ENCODE peak calls at places on chromosomes 13 and 19, in four cellular contexts. One of them, this sample, is unnamed.

GRCh38 chr13:56356690-56357089 is 784.0 kb upstream of the PRR20A start:
- DNase-seq in renal cortical epithelial cell: no peak
- DNase-seq in CD8-positive, alpha-beta memory T cell: no peak
- DNase-seq in GM12891: no peak
- DNase-seq in this sample: no peak

GRCh38 chr13:110644892-110645521 is 29.7 kb downstream of the NAXD start:
- DNase-seq in renal cortical epithelial cell: peak
- DNase-seq in CD8-positive, alpha-beta memory T cell: peak
- DNase-seq in GM12891: peak
- DNase-seq in this sample: peak

GRCh38 chr19:45668342-45668871 is 386 bp downstream of the GIPR start:
- DNase-seq in CD8-positive, alpha-beta memory T cell: peak
- DNase-seq in GM12891: no peak
- DNase-seq in renal cortical epithelial cell: no peak
- DNase-seq in this sample: no peak

GRCh38 chr19:18868380-18869230 is 27.4 kb downstream of the CERS1 start:
- DNase-seq in GM12891: no peak
- DNase-seq in renal cortical epithelial cell: no peak
- DNase-seq in CD8-positive, alpha-beta memory T cell: no peak
- DNase-seq in this sample: no peak

GRCh38 chr19:33731886-33732285 is 64.8 kb upstream of the KCTD15 start:
- DNase-seq in CD8-positive, alpha-beta memory T cell: no peak
- DNase-seq in GM12891: no peak
- DNase-seq in renal cortical epithelial cell: no peak
- DNase-seq in this sample: no peak

GRCh38 chr19:31353826-31354225 is 4.6 kb upstream of the TSHZ3 start:
- DNase-seq in GM12891: no peak
- DNase-seq in CD8-positive, alpha-beta memory T cell: no peak
- DNase-seq in renal cortical epithelial cell: no peak
- DNase-seq in this sample: no peak

GRCh38 chr19:10517760-10518443 is 655 bp upstream of the S1PR5 start:
- DNase-seq in GM12891: no peak
- DNase-seq in renal cortical epithelial cell: no peak
- DNase-seq in CD8-positive, alpha-beta memory T cell: no peak
- DNase-seq in this sample: no peak

GRCh38 chr13:103067751-103068563 is 1.7 kb upstream of the SLC10A2 start:
- DNase-seq in renal cortical epithelial cell: peak
- DNase-seq in CD8-positive, alpha-beta memory T cell: no peak
- DNase-seq in GM12891: no peak
- DNase-seq in this sample: no peak

GRCh38 chr13:33303885-33304284 is 18.3 kb upstream of the STARD13 start:
- DNase-seq in GM12891: no peak
- DNase-seq in CD8-positive, alpha-beta memory T cell: no peak
- DNase-seq in renal cortical epithelial cell: peak
- DNase-seq in this sample: no peak

GRCh38 chr19:55838251-55838650 is 1.9 kb downstream of the NLRP4 start:
- DNase-seq in renal cortical epithelial cell: no peak
- DNase-seq in CD8-positive, alpha-beta memory T cell: no peak
- DNase-seq in GM12891: no peak
- DNase-seq in this sample: no peak

GRCh38 chr13:40494513-40494912 is 171.9 kb downstream of the FOXO1 start:
- DNase-seq in GM12891: no peak
- DNase-seq in renal cortical epithelial cell: no peak
- DNase-seq in CD8-positive, alpha-beta memory T cell: peak
- DNase-seq in this sample: no peak

GRCh38 chr19:18940791-18941627 is at the start of gene HOMER3:
- DNase-seq in CD8-positive, alpha-beta memory T cell: peak
- DNase-seq in renal cortical epithelial cell: no peak
- DNase-seq in GM12891: peak
- DNase-seq in this sample: no peak

GRCh38 chr19:18477974-18478373 is 40.0 kb upstream of the ISYNA1 start:
- DNase-seq in GM12891: no peak
- DNase-seq in renal cortical epithelial cell: no peak
- DNase-seq in CD8-positive, alpha-beta memory T cell: no peak
- DNase-seq in this sample: no peak

GRCh38 chr13:85657942-85658341 is 141.3 kb downstream of the SLITRK6 start:
- DNase-seq in renal cortical epithelial cell: no peak
- DNase-seq in GM12891: no peak
- DNase-seq in CD8-positive, alpha-beta memory T cell: no peak
- DNase-seq in this sample: no peak

GRCh38 chr19:1616875-1617274 is 11.6 kb upstream of the UQCR11 start:
- DNase-seq in CD8-positive, alpha-beta memory T cell: no peak
- DNase-seq in GM12891: no peak
- DNase-seq in renal cortical epithelial cell: no peak
- DNase-seq in this sample: no peak

GRCh38 chr19:29381353-29382203 is 144.2 kb upstream of the VSTM2B start:
- DNase-seq in renal cortical epithelial cell: no peak
- DNase-seq in CD8-positive, alpha-beta memory T cell: no peak
- DNase-seq in GM12891: no peak
- DNase-seq in this sample: no peak

GRCh38 chr19:33302974-33303790 is 848 bp upstream of the CEBPA start:
- DNase-seq in GM12891: no peak
- DNase-seq in CD8-positive, alpha-beta memory T cell: no peak
- DNase-seq in renal cortical epithelial cell: no peak
- DNase-seq in this sample: no peak

GRCh38 chr13:109271991-109272454 is 514.4 kb downstream of the IRS2 start:
- DNase-seq in GM12891: no peak
- DNase-seq in renal cortical epithelial cell: peak
- DNase-seq in CD8-positive, alpha-beta memory T cell: no peak
- DNase-seq in this sample: no peak

GRCh38 chr19:51158474-51159129 is 16.5 kb downstream of the SIGLEC7 start:
- DNase-seq in GM12891: no peak
- DNase-seq in CD8-positive, alpha-beta memory T cell: peak
- DNase-seq in renal cortical epithelial cell: no peak
- DNase-seq in this sample: peak

GRCh38 chr13:110509971-110510786 is 51.3 kb downstream of the RAB20 start:
- DNase-seq in CD8-positive, alpha-beta memory T cell: no peak
- DNase-seq in renal cortical epithelial cell: no peak
- DNase-seq in GM12891: peak
- DNase-seq in this sample: no peak

GRCh38 chr13:101397742-101398141 is 18.6 kb downstream of the NALCN start:
- DNase-seq in renal cortical epithelial cell: peak
- DNase-seq in CD8-positive, alpha-beta memory T cell: no peak
- DNase-seq in GM12891: no peak
- DNase-seq in this sample: no peak

GRCh38 chr13:64154514-64154913 is 2738.9 kb upstream of the PCDH20 start:
- DNase-seq in CD8-positive, alpha-beta memory T cell: no peak
- DNase-seq in renal cortical epithelial cell: peak
- DNase-seq in GM12891: no peak
- DNase-seq in this sample: no peak

GRCh38 chr13:77507931-77508776 is 27.4 kb upstream of the SCEL start:
- DNase-seq in GM12891: no peak
- DNase-seq in CD8-positive, alpha-beta memory T cell: no peak
- DNase-seq in renal cortical epithelial cell: peak
- DNase-seq in this sample: no peak

GRCh38 chr13:114096811-114097503 is 35.5 kb downstream of the RASA3 start:
- DNase-seq in renal cortical epithelial cell: no peak
- DNase-seq in GM12891: no peak
- DNase-seq in CD8-positive, alpha-beta memory T cell: no peak
- DNase-seq in this sample: peak

GRCh38 chr19:34475026-34475974 is 6.3 kb upstream of the WTIP start:
- DNase-seq in renal cortical epithelial cell: peak
- DNase-seq in CD8-positive, alpha-beta memory T cell: no peak
- DNase-seq in GM12891: no peak
- DNase-seq in this sample: no peak

GRCh38 chr13:51832471-51833152 is 12.4 kb downstream of the TMEM272 start:
- DNase-seq in renal cortical epithelial cell: no peak
- DNase-seq in CD8-positive, alpha-beta memory T cell: peak
- DNase-seq in GM12891: peak
- DNase-seq in this sample: no peak

GRCh38 chr19:55069137-55069858 is 6.3 kb upstream of the RDH13 start:
- DNase-seq in renal cortical epithelial cell: peak
- DNase-seq in GM12891: no peak
- DNase-seq in CD8-positive, alpha-beta memory T cell: no peak
- DNase-seq in this sample: no peak

GRCh38 chr19:38024991-38025716 is 118.1 kb downstream of the SIPA1L3 start:
- DNase-seq in GM12891: no peak
- DNase-seq in renal cortical epithelial cell: no peak
- DNase-seq in CD8-positive, alpha-beta memory T cell: no peak
- DNase-seq in this sample: no peak

GRCh38 chr19:16524991-16525734 is 17.1 kb downstream of the CHERP start:
- DNase-seq in CD8-positive, alpha-beta memory T cell: no peak
- DNase-seq in GM12891: no peak
- DNase-seq in renal cortical epithelial cell: no peak
- DNase-seq in this sample: no peak

GRCh38 chr13:113770441-113770840 is 11.4 kb downstream of the TMEM255B start:
- DNase-seq in GM12891: no peak
- DNase-seq in CD8-positive, alpha-beta memory T cell: no peak
- DNase-seq in renal cortical epithelial cell: no peak
- DNase-seq in this sample: no peak

GRCh38 chr13:100604909-100605308 is 16.3 kb upstream of the GGACT start:
- DNase-seq in GM12891: no peak
- DNase-seq in renal cortical epithelial cell: no peak
- DNase-seq in CD8-positive, alpha-beta memory T cell: no peak
- DNase-seq in this sample: no peak

GRCh38 chr19:53867225-53868090 is at the start of gene MYADM:
- DNase-seq in GM12891: peak
- DNase-seq in CD8-positive, alpha-beta memory T cell: peak
- DNase-seq in renal cortical epithelial cell: peak
- DNase-seq in this sample: peak

GRCh38 chr13:56352901-56353300 is 787.8 kb upstream of the PRR20A start:
- DNase-seq in GM12891: no peak
- DNase-seq in CD8-positive, alpha-beta memory T cell: no peak
- DNase-seq in renal cortical epithelial cell: peak
- DNase-seq in this sample: no peak

GRCh38 chr19:47268028-47268427 is 6.7 kb upstream of the INAFM1 start:
- DNase-seq in CD8-positive, alpha-beta memory T cell: no peak
- DNase-seq in GM12891: no peak
- DNase-seq in renal cortical epithelial cell: no peak
- DNase-seq in this sample: no peak

GRCh38 chr13:62250501-62251175 is 835.0 kb upstream of the PCDH20 start:
- DNase-seq in CD8-positive, alpha-beta memory T cell: no peak
- DNase-seq in GM12891: no peak
- DNase-seq in renal cortical epithelial cell: peak
- DNase-seq in this sample: no peak

GRCh38 chr19:7926727-7927604 is 1.0 kb upstream of the CTXN1 start:
- DNase-seq in renal cortical epithelial cell: no peak
- DNase-seq in CD8-positive, alpha-beta memory T cell: no peak
- DNase-seq in GM12891: no peak
- DNase-seq in this sample: no peak

GRCh38 chr19:41206926-41207750 is 11.9 kb upstream of the AXL start:
- DNase-seq in renal cortical epithelial cell: no peak
- DNase-seq in GM12891: no peak
- DNase-seq in CD8-positive, alpha-beta memory T cell: no peak
- DNase-seq in this sample: no peak